ENCODE peak calls at places on chromosome 17, in ten cellular contexts. One of them, this sample, is unnamed.

GRCh38 chr17:13212861-13213260 is 195.0 kb upstream of the ELAC2 start:
- DNase-seq in DND-41: no peak
- DNase-seq in fibroblast of pulmonary artery: no peak
- DNase-seq in uterus: no peak
- DNase-seq in psoas muscle: no peak
- DNase-seq in CD8-positive, alpha-beta memory T cell: no peak
- DNase-seq in fibroblast of lung: no peak
- DNase-seq in effector memory CD4-positive, alpha-beta T cell: no peak
- DNase-seq in cardiac fibroblast: no peak
- DNase-seq in ovary: no peak
- DNase-seq in this sample: no peak

GRCh38 chr17:78096093-78096492 is 32.5 kb downstream of the TMC6 start:
- DNase-seq in DND-41: no peak
- DNase-seq in fibroblast of pulmonary artery: no peak
- DNase-seq in uterus: no peak
- DNase-seq in psoas muscle: no peak
- DNase-seq in CD8-positive, alpha-beta memory T cell: no peak
- DNase-seq in fibroblast of lung: no peak
- DNase-seq in effector memory CD4-positive, alpha-beta T cell: no peak
- DNase-seq in cardiac fibroblast: no peak
- DNase-seq in ovary: no peak
- DNase-seq in this sample: no peak

GRCh38 chr17:57401556-57402488 is 145.5 kb downstream of the MSI2 start:
- DNase-seq in DND-41: no peak
- DNase-seq in fibroblast of pulmonary artery: no peak
- DNase-seq in uterus: no peak
- DNase-seq in psoas muscle: no peak
- DNase-seq in CD8-positive, alpha-beta memory T cell: no peak
- DNase-seq in fibroblast of lung: no peak
- DNase-seq in effector memory CD4-positive, alpha-beta T cell: no peak
- DNase-seq in cardiac fibroblast: no peak
- DNase-seq in ovary: no peak
- DNase-seq in this sample: no peak

GRCh38 chr17:3678095-3678820 is 9.6 kb downstream of the EMC6 start:
- DNase-seq in DND-41: no peak
- DNase-seq in fibroblast of pulmonary artery: no peak
- DNase-seq in uterus: no peak
- DNase-seq in psoas muscle: peak; percentile 28
- DNase-seq in CD8-positive, alpha-beta memory T cell: no peak
- DNase-seq in fibroblast of lung: no peak
- DNase-seq in effector memory CD4-positive, alpha-beta T cell: no peak
- DNase-seq in cardiac fibroblast: peak; percentile 25
- DNase-seq in ovary: no peak
- DNase-seq in this sample: peak; percentile 73

GRCh38 chr17:1073241-1073962 is 76.5 kb downstream of the TIMM22 start:
- DNase-seq in DND-41: no peak
- DNase-seq in fibroblast of pulmonary artery: no peak
- DNase-seq in uterus: no peak
- DNase-seq in psoas muscle: peak; percentile 40
- DNase-seq in CD8-positive, alpha-beta memory T cell: no peak
- DNase-seq in fibroblast of lung: no peak
- DNase-seq in effector memory CD4-positive, alpha-beta T cell: no peak
- DNase-seq in cardiac fibroblast: no peak
- DNase-seq in ovary: no peak
- DNase-seq in this sample: no peak

GRCh38 chr17:10349403-10349802 is 23.4 kb downstream of the MYH13 start:
- DNase-seq in DND-41: peak; percentile 24
- DNase-seq in fibroblast of pulmonary artery: peak; percentile 21
- DNase-seq in uterus: no peak
- DNase-seq in psoas muscle: no peak
- DNase-seq in CD8-positive, alpha-beta memory T cell: no peak
- DNase-seq in fibroblast of lung: no peak
- DNase-seq in effector memory CD4-positive, alpha-beta T cell: no peak
- DNase-seq in cardiac fibroblast: no peak
- DNase-seq in ovary: no peak
- DNase-seq in this sample: no peak

GRCh38 chr17:59466943-59467801 is 98.2 kb upstream of the DHX40 start:
- DNase-seq in DND-41: no peak
- DNase-seq in fibroblast of pulmonary artery: no peak
- DNase-seq in uterus: no peak
- DNase-seq in psoas muscle: no peak
- DNase-seq in CD8-positive, alpha-beta memory T cell: no peak
- DNase-seq in fibroblast of lung: no peak
- DNase-seq in effector memory CD4-positive, alpha-beta T cell: no peak
- DNase-seq in cardiac fibroblast: no peak
- DNase-seq in ovary: no peak
- DNase-seq in this sample: no peak

GRCh38 chr17:33875973-33876372 is 379.1 kb upstream of the CCL2 start:
- DNase-seq in DND-41: no peak
- DNase-seq in fibroblast of pulmonary artery: no peak
- DNase-seq in uterus: no peak
- DNase-seq in psoas muscle: no peak
- DNase-seq in CD8-positive, alpha-beta memory T cell: no peak
- DNase-seq in fibroblast of lung: no peak
- DNase-seq in effector memory CD4-positive, alpha-beta T cell: no peak
- DNase-seq in cardiac fibroblast: no peak
- DNase-seq in ovary: no peak
- DNase-seq in this sample: no peak

GRCh38 chr17:59827721-59828477 is 64.8 kb downstream of the TUBD1 start:
- DNase-seq in DND-41: no peak
- DNase-seq in fibroblast of pulmonary artery: no peak
- DNase-seq in uterus: no peak
- DNase-seq in psoas muscle: peak; percentile 35
- DNase-seq in CD8-positive, alpha-beta memory T cell: no peak
- DNase-seq in fibroblast of lung: no peak
- DNase-seq in effector memory CD4-positive, alpha-beta T cell: no peak
- DNase-seq in cardiac fibroblast: no peak
- DNase-seq in ovary: no peak
- DNase-seq in this sample: no peak

GRCh38 chr17:7258731-7259554 is 3.3 kb downstream of the CLDN7 start:
- DNase-seq in DND-41: no peak
- DNase-seq in fibroblast of pulmonary artery: peak; percentile 44
- DNase-seq in uterus: no peak
- DNase-seq in psoas muscle: no peak
- DNase-seq in CD8-positive, alpha-beta memory T cell: no peak
- DNase-seq in fibroblast of lung: peak; percentile 39
- DNase-seq in effector memory CD4-positive, alpha-beta T cell: no peak
- DNase-seq in cardiac fibroblast: peak; percentile 41
- DNase-seq in ovary: no peak
- DNase-seq in this sample: peak; percentile 45

GRCh38 chr17:83100220-83100852 is 20.9 kb downstream of the METRNL start:
- DNase-seq in DND-41: no peak
- DNase-seq in fibroblast of pulmonary artery: no peak
- DNase-seq in uterus: no peak
- DNase-seq in psoas muscle: no peak
- DNase-seq in CD8-positive, alpha-beta memory T cell: no peak
- DNase-seq in fibroblast of lung: no peak
- DNase-seq in effector memory CD4-positive, alpha-beta T cell: no peak
- DNase-seq in cardiac fibroblast: no peak
- DNase-seq in ovary: no peak
- DNase-seq in this sample: peak; percentile 64

GRCh38 chr17:80431246-80432195 is 16.6 kb downstream of the ENDOV start:
- DNase-seq in DND-41: no peak
- DNase-seq in fibroblast of pulmonary artery: no peak
- DNase-seq in uterus: no peak
- DNase-seq in psoas muscle: peak; percentile 35
- DNase-seq in CD8-positive, alpha-beta memory T cell: no peak
- DNase-seq in fibroblast of lung: no peak
- DNase-seq in effector memory CD4-positive, alpha-beta T cell: no peak
- DNase-seq in cardiac fibroblast: no peak
- DNase-seq in ovary: peak; percentile 10
- DNase-seq in this sample: no peak

GRCh38 chr17:47820023-47820789 is 1.4 kb downstream of the OSBPL7 start:
- DNase-seq in DND-41: no peak
- DNase-seq in fibroblast of pulmonary artery: no peak
- DNase-seq in uterus: no peak
- DNase-seq in psoas muscle: no peak
- DNase-seq in CD8-positive, alpha-beta memory T cell: no peak
- DNase-seq in fibroblast of lung: no peak
- DNase-seq in effector memory CD4-positive, alpha-beta T cell: no peak
- DNase-seq in cardiac fibroblast: no peak
- DNase-seq in ovary: no peak
- DNase-seq in this sample: no peak

GRCh38 chr17:51029568-51030463 is 90.9 kb downstream of the SPAG9 start:
- DNase-seq in DND-41: no peak
- DNase-seq in fibroblast of pulmonary artery: peak; percentile 37
- DNase-seq in uterus: no peak
- DNase-seq in psoas muscle: no peak
- DNase-seq in CD8-positive, alpha-beta memory T cell: peak; percentile 45
- DNase-seq in fibroblast of lung: peak; percentile 73
- DNase-seq in effector memory CD4-positive, alpha-beta T cell: no peak
- DNase-seq in cardiac fibroblast: peak; percentile 53
- DNase-seq in ovary: no peak
- DNase-seq in this sample: peak; percentile 66
- H3K4me3 ChIP-seq in DND-41: peak overlapping the region; percentile 39
- H3K4me3 ChIP-seq in fibroblast of pulmonary artery: no peak overlapping the region
- H3K4me3 ChIP-seq in uterus: no peak overlapping the region
- H3K4me3 ChIP-seq in psoas muscle: peak overlapping the region; percentile 23
- H3K4me3 ChIP-seq in CD8-positive, alpha-beta memory T cell: peak overlapping the region; percentile 2
- H3K4me3 ChIP-seq in fibroblast of lung: peak overlapping the region; percentile 11
- H3K4me3 ChIP-seq in effector memory CD4-positive, alpha-beta T cell: peak overlapping the region; percentile 19
- H3K4me3 ChIP-seq in cardiac fibroblast: no peak overlapping the region
- H3K4me3 ChIP-seq in ovary: no peak overlapping the region
- H3K4me3 ChIP-seq in this sample: peak overlapping the region; percentile 31

GRCh38 chr17:75776399-75777242 is 8.0 kb upstream of the UNK start:
- DNase-seq in DND-41: no peak
- DNase-seq in fibroblast of pulmonary artery: peak; percentile 56
- DNase-seq in uterus: peak; percentile 23
- DNase-seq in psoas muscle: no peak
- DNase-seq in CD8-positive, alpha-beta memory T cell: no peak
- DNase-seq in fibroblast of lung: peak; percentile 32
- DNase-seq in effector memory CD4-positive, alpha-beta T cell: peak; percentile 24
- DNase-seq in cardiac fibroblast: peak; percentile 42
- DNase-seq in ovary: peak; percentile 27
- DNase-seq in this sample: peak; percentile 40
- H3K4me3 ChIP-seq in DND-41: peak overlapping the region; percentile 22
- H3K4me3 ChIP-seq in fibroblast of pulmonary artery: peak overlapping the region; percentile 89
- H3K4me3 ChIP-seq in uterus: peak overlapping the region; percentile 86
- H3K4me3 ChIP-seq in psoas muscle: peak overlapping the region; percentile 88
- H3K4me3 ChIP-seq in CD8-positive, alpha-beta memory T cell: peak overlapping the region; percentile 86
- H3K4me3 ChIP-seq in fibroblast of lung: peak overlapping the region; percentile 90
- H3K4me3 ChIP-seq in effector memory CD4-positive, alpha-beta T cell: peak overlapping the region; percentile 91
- H3K4me3 ChIP-seq in cardiac fibroblast: peak overlapping the region; percentile 18
- H3K4me3 ChIP-seq in ovary: peak overlapping the region; percentile 87
- H3K4me3 ChIP-seq in this sample: peak overlapping the region; percentile 93

GRCh38 chr17:70080541-70081347 is 5.7 kb downstream of the KCNJ16 start:
- DNase-seq in DND-41: no peak
- DNase-seq in fibroblast of pulmonary artery: peak; percentile 49
- DNase-seq in uterus: no peak
- DNase-seq in psoas muscle: no peak
- DNase-seq in CD8-positive, alpha-beta memory T cell: no peak
- DNase-seq in fibroblast of lung: peak; percentile 62
- DNase-seq in effector memory CD4-positive, alpha-beta T cell: no peak
- DNase-seq in cardiac fibroblast: peak; percentile 73
- DNase-seq in ovary: no peak
- DNase-seq in this sample: peak; percentile 84
- H3K4me3 ChIP-seq in DND-41: no peak overlapping the region
- H3K4me3 ChIP-seq in fibroblast of pulmonary artery: no peak overlapping the region
- H3K4me3 ChIP-seq in uterus: no peak overlapping the region
- H3K4me3 ChIP-seq in psoas muscle: no peak overlapping the region
- H3K4me3 ChIP-seq in CD8-positive, alpha-beta memory T cell: no peak overlapping the region
- H3K4me3 ChIP-seq in fibroblast of lung: no peak overlapping the region
- H3K4me3 ChIP-seq in effector memory CD4-positive, alpha-beta T cell: no peak overlapping the region
- H3K4me3 ChIP-seq in cardiac fibroblast: no peak overlapping the region
- H3K4me3 ChIP-seq in ovary: no peak overlapping the region
- H3K4me3 ChIP-seq in this sample: no peak overlapping the region

DNA sequence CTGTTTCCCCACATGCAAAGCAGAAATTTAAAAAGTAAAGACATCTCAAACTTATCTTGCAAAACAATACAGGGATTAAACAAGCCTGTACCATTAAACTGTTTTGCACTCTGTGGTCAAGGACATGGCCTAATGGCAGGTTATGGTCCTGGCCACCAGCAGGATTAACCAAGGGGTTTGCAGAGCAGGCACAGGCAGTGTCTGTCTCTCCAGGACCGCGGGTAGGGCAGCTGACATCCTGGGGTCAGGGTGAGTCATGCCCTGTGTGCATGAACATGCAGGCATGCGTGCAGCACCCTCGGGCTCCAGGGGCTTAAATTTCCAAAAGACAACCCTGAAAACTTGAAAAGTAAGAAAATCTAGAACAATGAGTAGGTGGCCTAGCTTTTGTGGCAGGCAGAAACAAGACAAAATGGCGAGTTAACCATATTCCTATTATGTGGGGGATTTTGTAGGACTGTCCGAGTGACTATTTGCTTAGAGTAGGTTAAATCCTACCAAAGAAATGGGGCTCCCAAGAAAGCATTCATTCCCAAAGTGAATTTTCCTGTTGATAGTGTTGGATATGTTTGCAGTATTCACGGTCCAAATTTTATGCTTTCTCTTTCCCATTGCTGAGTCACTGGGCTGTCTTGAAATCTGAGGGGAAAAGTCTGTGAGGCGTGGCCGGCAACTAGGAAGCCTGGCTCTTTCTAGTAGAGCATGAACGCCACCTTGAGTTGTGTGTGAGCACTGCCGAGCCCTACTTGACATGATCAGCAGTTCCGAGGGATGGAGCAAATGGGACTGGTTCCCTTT is 158.4 kb upstream of the FAM20A start:
- DNase-seq in DND-41: peak; percentile 71
- DNase-seq in fibroblast of pulmonary artery: peak; percentile 96
- DNase-seq in uterus: peak; percentile 92
- DNase-seq in psoas muscle: peak; percentile 91
- DNase-seq in CD8-positive, alpha-beta memory T cell: peak; percentile 8
- DNase-seq in fibroblast of lung: peak; percentile 95
- DNase-seq in effector memory CD4-positive, alpha-beta T cell: no peak
- DNase-seq in cardiac fibroblast: peak; percentile 96
- DNase-seq in ovary: peak; percentile 89
- DNase-seq in this sample: peak; percentile 97
- H3K4me3 ChIP-seq in DND-41: no peak overlapping the region
- H3K4me3 ChIP-seq in fibroblast of pulmonary artery: peak overlapping the region; percentile 57
- H3K4me3 ChIP-seq in uterus: no peak overlapping the region
- H3K4me3 ChIP-seq in psoas muscle: peak overlapping the region; percentile 60
- H3K4me3 ChIP-seq in CD8-positive, alpha-beta memory T cell: no peak overlapping the region
- H3K4me3 ChIP-seq in fibroblast of lung: peak overlapping the region; percentile 53
- H3K4me3 ChIP-seq in effector memory CD4-positive, alpha-beta T cell: no peak overlapping the region
- H3K4me3 ChIP-seq in cardiac fibroblast: no peak overlapping the region
- H3K4me3 ChIP-seq in ovary: peak overlapping the region; percentile 14
- H3K4me3 ChIP-seq in this sample: peak overlapping the region; percentile 50

This sample was measured in fibroblast of the aortic adventitia.